ENCODE peak calls at places on chromosomes 7 and 10, in four cellular contexts. D is WERI-Rb-1; O is naive thymus-derived CD4-positive, alpha-beta T cell; H is psoas muscle. Z is an unnamed sample.

GRCh38 chr10:13848530-13849425 is 262.0 kb downstream of the PRPF18 start:
- DNase-seq in D (peak; percentile 28), O (no peak), H (no peak), Z (no peak)

GRCh38 chr7:3979956-3980643 is 679.0 kb downstream of the SDK1 start:
- DNase-seq in D (no peak), O (no peak), H (no peak), Z (no peak)

GRCh38 chr10:78438094-78438906 is 404.6 kb downstream of the RPS24 start:
- DNase-seq in D (no peak), O (peak; percentile 3), H (no peak), Z (no peak)

GRCh38 chr10:77497748-77498147 is 139.9 kb downstream of the KCNMA1 start:
- DNase-seq in D (no peak), O (no peak), H (no peak), Z (no peak)

GRCh38 chr10:92590623-92591549 is 2.0 kb upstream of the KIF11 start:
- DNase-seq in D (peak; percentile 91), O (no peak), H (peak; percentile 56), Z (peak; percentile 7)

GRCh38 chr7:75798770-75799169 is 14.8 kb downstream of the CCL24 start:
- DNase-seq in D (no peak), O (no peak), H (no peak), Z (no peak)

GRCh38 chr7:31957756-31958155 is 112.5 kb downstream of the PDE1C start:
- DNase-seq in D (no peak), O (no peak), H (no peak), Z (no peak)

GRCh38 chr10:73647211-73647874 is 6.1 kb upstream of the MYOZ1 start:
- DNase-seq in D (no peak), O (peak; percentile 8), H (peak; percentile 67), Z (no peak)

GRCh38 chr10:102119417-102120141 is 589 bp downstream of the LDB1 start:
- DNase-seq in D (peak; percentile 58), O (peak; percentile 53), H (peak; percentile 65), Z (no peak)

GRCh38 chr10:85420501-85421191 is 945.9 kb downstream of the GRID1 start:
- DNase-seq in D (peak; percentile 53), O (no peak), H (no peak), Z (no peak)

GRCh38 chr10:30248728-30249127 is 100.3 kb downstream of the MTPAP start:
- DNase-seq in D (no peak), O (no peak), H (no peak), Z (no peak)

GRCh38 chr10:101050206-101051069 is 11.4 kb upstream of the KAZALD1 start:
- DNase-seq in D (peak; percentile 89), O (peak; percentile 70), H (peak; percentile 72), Z (peak; percentile 84)

GRCh38 chr10:77756319-77757232 is 119.0 kb upstream of the KCNMA1 start:
- DNase-seq in D (peak; percentile 79), O (no peak), H (peak; percentile 33), Z (no peak)

GRCh38 chr10:2358586-2358985 is 621.3 kb upstream of the ADARB2 start:
- DNase-seq in D (no peak), O (no peak), H (no peak), Z (no peak)

GRCh38 chr7:151366872-151367207 is 25.2 kb downstream of the NUB1 start:
- DNase-seq in D (no peak), O (no peak), H (no peak), Z (no peak)

GRCh38 chr10:69838418-69838817 is 36.7 kb downstream of the COL13A1 start:
- DNase-seq in D (no peak), O (no peak), H (no peak), Z (no peak)

GRCh38 chr10:75042292-75042974 is 69.0 kb upstream of the SAMD8 start:
- DNase-seq in D (no peak), O (no peak), H (peak; percentile 53), Z (no peak)

GRCh38 chr10:76007206-76007605 is 575.8 kb downstream of the LRMDA start:
- DNase-seq in D (no peak), O (no peak), H (no peak), Z (no peak)

GRCh38 chr7:16925609-16926008 is 43.8 kb upstream of the AGR3 start:
- DNase-seq in D (no peak), O (no peak), H (no peak), Z (no peak)

GRCh38 chr10:78844956-78845355 is 223.8 kb upstream of the ZMIZ1 start:
- DNase-seq in D (no peak), O (no peak), H (no peak), Z (no peak)

GRCh38 chr7:127251458-127252379 is 1.0 kb downstream of the GRM8 start:
- DNase-seq in D (peak; percentile 30), O (no peak), H (peak; percentile 12), Z (no peak)

GRCh38 chr7:90597527-90597871 is 1.4 kb downstream of the CDK14 start:
- DNase-seq in D (no peak), O (no peak), H (no peak), Z (no peak)

GRCh38 chr7:84677386-84677785 is 482.8 kb upstream of the SEMA3A start:
- DNase-seq in D (no peak), O (no peak), H (peak; percentile 10), Z (no peak)

GRCh38 chr7:144656960-144657359 is 178.9 kb downstream of the TPK1 start:
- DNase-seq in D (peak; percentile 76), O (no peak), H (no peak), Z (no peak)

GRCh38 chr10:15472431-15473400 is 101.6 kb upstream of the FAM171A1 start:
- DNase-seq in D (peak; percentile 55), O (no peak), H (no peak), Z (no peak)

GRCh38 chr7:83704564-83704963 is 55.6 kb upstream of the SEMA3E start:
- DNase-seq in D (no peak), O (no peak), H (no peak), Z (no peak)

GRCh38 chr10:106996510-106996909 is 168.0 kb downstream of the SORCS1 start:
- DNase-seq in D (no peak), O (no peak), H (no peak), Z (no peak)

GRCh38 chr10:77451886-77452285 is 185.7 kb downstream of the KCNMA1 start:
- DNase-seq in D (no peak), O (no peak), H (no peak), Z (no peak)

GRCh38 chr10:80200259-80200658 is 5.1 kb downstream of the ANXA11 start:
- DNase-seq in D (no peak), O (no peak), H (no peak), Z (no peak)

GRCh38 chr10:115045516-115045915 is 47.6 kb upstream of the ATRNL1 start:
- DNase-seq in D (peak; percentile 19), O (no peak), H (no peak), Z (no peak)

GRCh38 chr7:100585511-100586265 is at the start of gene LRCH4:
- DNase-seq in D (peak; percentile 51), O (no peak), H (peak; percentile 74), Z (peak; percentile 70)

GRCh38 chr10:101106351-101106750 is 24.7 kb upstream of the TLX1 start:
- DNase-seq in D (no peak), O (no peak), H (no peak), Z (no peak)

GRCh38 chr7:13286916-13287315 is 599.5 kb downstream of the ARL4A start:
- DNase-seq in D (no peak), O (no peak), H (no peak), Z (no peak)

GRCh38 chr10:116371737-116372136 is 47.5 kb downstream of the CCDC172 start:
- DNase-seq in D (no peak), O (no peak), H (no peak), Z (no peak)

GRCh38 chr10:110495731-110496552 is 1.8 kb upstream of the DUSP5 start:
- DNase-seq in D (peak; percentile 82), O (peak; percentile 35), H (peak; percentile 38), Z (peak; percentile 19)

GRCh38 chr10:38118072-38118807 is 24.1 kb downstream of the ZNF37A start:
- DNase-seq in D (no peak), O (no peak), H (no peak), Z (no peak)

DNA sequence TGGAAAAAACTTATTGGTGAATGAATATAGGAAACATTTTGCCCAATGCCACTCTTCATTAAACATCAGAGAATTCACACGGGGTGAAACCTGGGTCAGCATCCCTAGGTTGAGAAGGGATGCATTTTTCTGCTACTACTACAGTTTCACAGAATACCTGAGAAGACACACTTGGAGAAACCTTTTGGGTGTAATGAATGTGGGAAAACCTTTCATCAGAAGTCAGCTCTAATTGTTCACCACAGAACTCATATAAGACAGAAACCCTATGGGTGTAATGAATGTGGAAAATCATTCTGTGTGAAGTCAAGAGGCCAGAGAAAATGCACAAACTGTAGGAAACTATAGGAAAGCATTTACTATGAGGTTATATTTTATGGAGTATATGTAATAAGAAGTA is 24.9 kb downstream of the ZNF37A start:
- DNase-seq in D (no peak), O (no peak), H (no peak), Z (no peak)
- H3K9me3 ChIP-seq in D (peaks cover 52% of the 10 kb centered on the region), O (peaks cover 98% of the 10 kb centered on the region), H (peaks cover 98% of the 10 kb centered on the region), Z (peaks cover 66% of the 10 kb centered on the region)

GRCh38 chr10:10462116-10462515 is 555.6 kb upstream of the CELF2 start:
- DNase-seq in D (no peak), O (no peak), H (no peak), Z (no peak)
- H3K9me3 ChIP-seq in D (no peaks in the 10 kb centered on the region), O (no peaks in the 10 kb centered on the region), H (no peaks in the 10 kb centered on the region), Z (no peaks in the 10 kb centered on the region)

DNA sequence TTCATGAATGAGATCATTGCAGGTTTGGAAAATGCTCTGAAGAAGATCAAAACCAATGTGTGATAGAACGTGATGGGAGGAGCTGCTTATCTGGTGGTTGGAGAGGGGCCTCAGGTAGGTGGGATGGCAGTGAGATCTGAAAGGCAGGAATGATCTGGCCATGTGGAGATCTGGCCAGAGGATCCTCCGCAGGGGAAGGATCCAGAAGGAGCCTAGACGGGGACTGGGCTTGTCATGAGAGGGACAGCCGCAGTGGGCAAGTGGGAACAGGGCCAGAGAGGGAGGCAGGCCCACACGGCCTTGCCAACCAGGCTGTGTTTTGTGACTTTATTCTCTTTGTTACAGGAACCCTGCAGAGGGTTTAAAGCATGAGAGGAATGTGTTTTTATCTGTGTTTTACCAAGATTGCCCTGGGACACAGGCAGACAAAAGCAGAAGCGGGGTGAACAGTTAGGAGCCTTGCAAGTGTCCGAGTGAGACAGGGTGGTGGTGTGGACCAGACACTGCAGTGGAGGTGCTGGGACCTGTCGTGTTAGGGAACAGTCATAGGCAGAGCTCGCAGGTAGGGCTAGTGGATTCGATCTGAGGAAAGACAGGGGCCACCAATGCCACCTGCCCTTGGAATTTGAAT is 66.6 kb downstream of the TLL2 start:
- DNase-seq in D (no peak), O (no peak), H (no peak), Z (no peak)
- H3K9me3 ChIP-seq in D (peaks cover 2% of the 10 kb centered on the region), O (no peaks in the 10 kb centered on the region), H (no peaks in the 10 kb centered on the region), Z (no peaks in the 10 kb centered on the region)

GRCh38 chr10:132463333-132464255 is 66.6 kb downstream of the PWWP2B start:
- DNase-seq in D (no peak), O (no peak), H (peak; percentile 41), Z (no peak)

GRCh38 chr10:132466520-132467463 is 69.8 kb downstream of the PWWP2B start:
- DNase-seq in D (peak; percentile 1), O (no peak), H (peak; percentile 17), Z (no peak)

GRCh38 chr10:132464256-132465192 is 67.5 kb downstream of the PWWP2B start:
- DNase-seq in D (no peak), O (no peak), H (peak; percentile 90), Z (no peak)

GRCh38 chr10:132465889-132466519 is 69.0 kb downstream of the PWWP2B start:
- DNase-seq in D (no peak), O (no peak), H (peak; percentile 16), Z (no peak)

GRCh38 chr10:132465193-132465888 is 68.3 kb downstream of the PWWP2B start:
- DNase-seq in D (no peak), O (no peak), H (peak; percentile 15), Z (no peak)
- H3K9me3 ChIP-seq in D (no peaks in the 10 kb centered on the region), O (no peaks in the 10 kb centered on the region), H (no peaks in the 10 kb centered on the region), Z (no peaks in the 10 kb centered on the region)

GRCh38 chr7:158419238-158419785 is 168.3 kb downstream of the PTPRN2 start:
- DNase-seq in D (no peak), O (no peak), H (no peak), Z (no peak)
- H3K9me3 ChIP-seq in D (peaks cover 5% of the 10 kb centered on the region), O (no peaks in the 10 kb centered on the region), H (no peaks in the 10 kb centered on the region), Z (no peaks in the 10 kb centered on the region)